ENCODE peak calls at places on chromosome 7, in five cellular contexts. P is A549, L is stomach, Z is spleen, K is Peyer's patch. B is an unnamed sample.

GRCh38 chr7:42292991-42293521 is 56.0 kb upstream of the GLI3 start:
- DNase-seq in Z (no peak), P (no peak), K (no peak), L (peak; percentile 60), B (no peak)

GRCh38 chr7:11458736-11459483 is 373.1 kb downstream of the THSD7A start:
- DNase-seq in K (no peak), L (no peak), P (peak; percentile 5), Z (no peak), B (peak; percentile 6)

GRCh38 chr7:137953692-137954470 is 48.0 kb downstream of the CREB3L2 start:
- DNase-seq in K (no peak), Z (no peak), L (no peak), P (peak; percentile 89), B (peak; percentile 60)

GRCh38 chr7:32266932-32267475 is 196.8 kb upstream of the PDE1C start:
- DNase-seq in K (no peak), Z (no peak), L (no peak), P (no peak), B (no peak)

GRCh38 chr7:44100458-44101303 is 3.5 kb upstream of the AEBP1 start:
- DNase-seq in Z (peak; percentile 78), P (no peak), K (no peak), L (no peak), B (no peak)

GRCh38 chr7:131501422-131501821 is 55.0 kb downstream of the PODXL start:
- DNase-seq in Z (no peak), P (no peak), L (no peak), K (no peak), B (no peak)

GRCh38 chr7:81470724-81471379 is 299.0 kb downstream of the HGF start:
- DNase-seq in Z (no peak), L (peak; percentile 75), K (no peak), P (no peak), B (no peak)

GRCh38 chr7:94509879-94510581 is 421 bp downstream of the CASD1 start:
- DNase-seq in L (peak; percentile 72), Z (peak; percentile 94), K (peak; percentile 77), P (peak; percentile 74), B (peak; percentile 75)

GRCh38 chr7:137146552-137146961 is 197.0 kb downstream of the PTN start:
- DNase-seq in K (no peak), Z (no peak), P (no peak), L (no peak), B (no peak)

GRCh38 chr7:51224811-51225581 is 91.6 kb downstream of the COBL start:
- DNase-seq in P (peak; percentile 48), Z (no peak), K (peak; percentile 84), L (peak; percentile 87), B (peak; percentile 63)

GRCh38 chr7:108452707-108453106 is 3.5 kb downstream of the NRCAM start:
- DNase-seq in L (no peak), Z (no peak), P (peak; percentile 52), K (no peak), B (no peak)

GRCh38 chr7:99551767-99552463 is at the start of gene FAM200A:
- DNase-seq in L (peak; percentile 87), K (peak; percentile 88), Z (peak; percentile 98), P (peak; percentile 99), B (peak; percentile 89)
- TF ChIP-seq POLR2A in L (no peak), K (peak; percentile 60), Z (peak; percentile 28), P (peak; percentile 73), B (peak; percentile 73)

DNA sequence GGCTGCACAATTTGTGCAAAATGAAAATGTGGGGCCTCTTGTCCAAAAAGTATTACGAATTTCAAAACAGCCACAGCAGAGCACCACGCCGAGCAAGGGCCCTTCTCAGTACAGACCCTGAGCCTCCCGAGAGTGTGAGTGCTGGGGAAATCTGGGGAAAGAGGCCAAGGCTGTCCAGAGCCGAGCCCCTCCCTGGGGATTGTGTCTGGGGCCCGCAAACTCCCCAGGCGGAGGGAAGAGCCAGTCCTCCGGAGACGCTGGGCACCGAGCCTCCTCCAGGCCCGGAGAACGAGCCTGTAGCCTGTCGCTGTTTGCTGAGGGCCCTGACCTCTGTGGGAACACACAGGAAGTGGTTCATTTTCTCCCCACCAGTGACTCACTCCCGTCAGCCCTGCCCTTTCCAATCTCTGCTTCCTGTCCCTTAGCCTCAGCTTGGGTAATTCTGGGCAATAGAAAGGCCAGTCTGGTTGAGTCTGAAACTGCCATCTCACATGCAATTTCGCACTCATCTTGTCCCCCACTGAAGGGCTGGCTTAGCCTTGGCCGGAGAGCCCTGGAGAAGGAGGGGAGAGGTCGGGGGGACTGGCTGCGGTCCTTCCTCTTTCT is 19.5 kb upstream of the GNA12 start:
- DNase-seq in K (no peak), L (peak; percentile 83), Z (peak; percentile 87), P (peak; percentile 80), B (peak; percentile 94)
- TF ChIP-seq POLR2A in K (no peak), L (no peak), Z (no peak), P (no peak), B (peak; percentile 80)

GRCh38 chr7:129338450-129338849 is 95.8 kb upstream of the STRIP2 start:
- DNase-seq in P (no peak), Z (no peak), K (no peak), L (no peak), B (no peak)

GRCh38 chr7:129334473-129334872 is 99.8 kb upstream of the STRIP2 start:
- DNase-seq in Z (no peak), L (no peak), K (no peak), P (no peak), B (no peak)

GRCh38 chr7:129327076-129327475 is 102.2 kb downstream of the AHCYL2 start:
- DNase-seq in L (no peak), K (no peak), Z (no peak), P (no peak), B (no peak)

DNA sequence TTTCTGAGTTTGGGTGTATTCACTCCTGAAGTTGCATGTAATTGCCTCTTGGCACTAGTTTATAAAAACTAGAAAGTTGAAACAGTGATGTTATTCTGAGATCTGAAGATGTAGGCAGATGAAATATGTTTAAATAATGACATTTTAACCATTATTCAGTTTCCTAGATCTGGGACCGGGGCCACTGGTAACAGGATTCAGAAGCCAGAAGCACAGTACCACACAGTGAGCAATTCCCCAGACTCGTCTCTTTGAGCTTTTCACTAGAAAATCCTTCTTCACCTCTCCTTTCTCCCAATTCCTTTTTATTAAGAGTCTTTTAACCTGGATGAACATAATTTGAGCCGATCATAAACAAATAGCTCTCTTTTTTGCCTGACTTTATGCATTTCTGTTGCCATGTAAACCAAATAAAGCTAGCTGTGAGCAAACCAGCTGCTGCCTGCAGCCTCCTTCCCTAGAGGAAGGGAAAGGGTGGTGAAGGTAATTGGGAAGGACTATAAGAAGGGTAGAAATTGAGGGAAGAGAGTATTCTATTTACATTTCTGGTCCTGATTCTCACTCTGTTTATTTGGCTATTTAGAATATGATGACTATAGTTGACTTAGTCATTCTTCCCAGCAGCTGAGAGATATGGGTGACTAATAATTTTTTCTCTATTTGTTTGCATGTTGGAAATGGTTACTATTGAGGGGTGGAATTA is 101.7 kb upstream of the STRIP2 start:
- DNase-seq in Z (no peak), P (peak; percentile 21), K (no peak), L (no peak), B (peak; percentile 10)
- TF ChIP-seq POLR2A in Z (no peak), P (no peak), K (no peak), L (no peak), B (no peak)

DNA sequence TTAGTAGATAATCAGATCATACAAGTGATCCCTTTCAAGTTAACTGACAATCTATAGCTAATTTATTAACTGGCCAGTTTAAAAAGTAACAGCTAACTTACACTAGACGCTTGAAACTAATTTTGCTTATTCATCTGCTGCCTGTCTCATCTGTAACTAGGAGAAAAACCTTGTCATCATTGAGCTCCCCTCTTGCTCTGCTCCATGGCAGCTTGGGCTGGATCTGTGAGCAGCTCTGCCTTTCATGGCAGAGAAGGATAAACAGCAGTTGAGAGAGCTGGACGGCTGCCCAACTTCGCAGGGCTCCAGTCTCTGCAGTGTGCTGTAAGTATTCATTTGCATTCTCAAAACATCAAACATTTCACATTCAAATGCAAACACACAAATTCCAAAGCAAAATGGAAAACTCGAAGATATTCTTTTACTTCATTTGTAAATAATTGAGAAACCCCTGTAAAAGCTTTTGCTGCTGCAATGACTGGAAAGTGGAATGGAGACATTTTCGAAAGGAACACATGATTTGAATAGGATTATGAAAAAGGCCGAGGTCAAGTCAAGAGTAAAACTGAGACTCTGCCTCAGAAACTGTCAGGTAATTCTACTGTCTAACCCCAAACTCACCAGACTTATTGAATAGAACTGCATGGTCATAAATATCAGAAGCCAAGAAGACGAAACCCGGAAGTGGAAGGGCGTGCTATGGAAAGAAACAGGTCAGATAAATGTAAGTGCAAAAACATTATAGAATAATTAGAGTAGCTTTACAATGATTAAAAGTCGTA is 17.6 kb downstream of the SLC35B4 start:
- DNase-seq in L (peak; percentile 60), P (no peak), Z (no peak), K (peak; percentile 61), B (no peak)
- TF ChIP-seq POLR2A in L (no peak), P (no peak), Z (no peak), K (no peak), B (no peak)

GRCh38 chr7:134891262-134892001 is 94.9 kb upstream of the AGBL3 start:
- DNase-seq in Z (no peak), K (no peak), L (peak; percentile 38), P (peak; percentile 90), B (peak; percentile 61)
- TF ChIP-seq POLR2A in Z (no peak), K (no peak), L (no peak), P (peak; percentile 67), B (peak; percentile 56)

GRCh38 chr7:40715053-40715430 is 580.2 kb downstream of the SUGCT start:
- DNase-seq in L (no peak), K (no peak), P (no peak), Z (no peak), B (no peak)

GRCh38 chr7:40716052-40716451 is 581.2 kb downstream of the SUGCT start:
- DNase-seq in L (no peak), Z (no peak), P (no peak), K (no peak), B (no peak)

GRCh38 chr7:40720401-40720800 is 585.6 kb downstream of the SUGCT start:
- DNase-seq in P (no peak), Z (no peak), L (no peak), K (no peak), B (no peak)

GRCh38 chr7:40714338-40715052 is 579.7 kb downstream of the SUGCT start:
- DNase-seq in P (no peak), Z (no peak), K (no peak), L (no peak), B (no peak)

DNA sequence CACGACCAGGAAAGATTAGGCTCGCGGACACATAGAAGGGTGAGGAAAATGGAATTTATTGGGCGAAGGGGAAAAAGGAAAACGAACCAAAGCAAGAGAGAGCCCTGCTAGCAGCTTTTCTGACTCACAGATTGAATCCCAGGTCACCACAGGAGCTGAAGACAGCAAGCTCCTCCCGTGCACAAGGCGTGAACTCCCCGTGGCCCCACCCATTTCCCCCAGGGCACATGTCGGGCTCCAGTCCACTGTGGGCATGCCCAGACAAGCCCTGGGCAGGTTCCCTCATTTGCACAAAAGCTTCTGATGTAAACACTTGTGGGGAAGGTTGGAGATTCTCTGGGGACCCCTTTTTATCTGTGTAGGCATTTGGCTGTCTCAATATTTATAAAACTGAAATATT is 582.4 kb downstream of the SUGCT start:
- DNase-seq in L (peak; percentile 81), P (peak; percentile 12), Z (no peak), K (peak; percentile 53), B (peak; percentile 79)
- TF ChIP-seq POLR2A in L (no peak), P (no peak), Z (no peak), K (no peak), B (peak; percentile 8)

GRCh38 chr7:5695037-5695708 is 86.3 kb downstream of the RNF216 start:
- DNase-seq in K (no peak), P (no peak), Z (peak; percentile 88), L (no peak), B (no peak)
- TF ChIP-seq POLR2A in K (peak; percentile 22), P (no peak), Z (no peak), L (no peak), B (no peak)

B was measured in H54.